ENCODE peak calls at places on chromosomes 4 and X, in five cellular contexts. H is uterus, X is ovary, J is Peyer's patch, K is thyroid gland. I is an unnamed sample.

GRCh38 chrX:38641197-38641596 is 79.9 kb downstream of the TSPAN7 start:
- DNase-seq in J (no peak), H (no peak), X (no peak), K (no peak), I (no peak)

GRCh38 chrX:107448625-107449468 is 605 bp upstream of the FRMPD3 start:
- DNase-seq in J (no peak), K (peak; percentile 51), H (peak; percentile 13), X (peak; percentile 46), I (no peak)

GRCh38 chr4:71268156-71268555 is 70.7 kb upstream of the SLC4A4 start:
- DNase-seq in X (no peak), H (no peak), J (no peak), K (no peak), I (no peak)

GRCh38 chr4:186798951-186799659 is 75.4 kb upstream of the FAT1 start:
- DNase-seq in J (no peak), X (no peak), H (no peak), K (no peak), I (no peak)

GRCh38 chrX:44748014-44748413 is 95.8 kb upstream of the DUSP21 start:
- DNase-seq in H (no peak), J (no peak), K (no peak), X (no peak), I (no peak)

GRCh38 chr4:151486166-151486565 is 77.2 kb downstream of the FHIP1A start:
- DNase-seq in H (no peak), X (no peak), K (no peak), J (no peak), I (no peak)

GRCh38 chrX:150007356-150007755 is 69.1 kb upstream of the EOLA2 start:
- DNase-seq in K (no peak), J (no peak), X (no peak), H (no peak), I (no peak)

GRCh38 chr4:86449746-86450145 is 89.9 kb upstream of the MAPK10 start:
- DNase-seq in J (no peak), H (no peak), X (no peak), K (no peak), I (no peak)

GRCh38 chr4:108322497-108322896 is 153.8 kb upstream of the LEF1 start:
- DNase-seq in X (no peak), J (no peak), H (no peak), K (no peak), I (no peak)

GRCh38 chrX:115038406-115038805 is 21.0 kb upstream of the IL13RA2 start:
- DNase-seq in H (no peak), J (no peak), X (no peak), K (no peak), I (no peak)

GRCh38 chrX:86148594-86148993 is 343 bp downstream of the DACH2 start:
- DNase-seq in K (no peak), X (no peak), J (no peak), H (no peak), I (no peak)

GRCh38 chr4:102497986-102498385 is 3.2 kb upstream of the NFKB1 start:
- DNase-seq in H (no peak), J (no peak), K (no peak), X (no peak), I (no peak)

GRCh38 chr4:8238061-8238511 is 31.5 kb upstream of the HTRA3 start:
- DNase-seq in X (no peak), H (no peak), J (peak; percentile 78), K (no peak), I (no peak)

GRCh38 chr4:173652283-173652931 is 122.4 kb upstream of the HAND2 start:
- DNase-seq in X (no peak), K (no peak), H (peak; percentile 52), J (no peak), I (no peak)

GRCh38 chr4:180951312-180951711 is 1291.9 kb upstream of the TENM3 start:
- DNase-seq in X (no peak), K (no peak), H (no peak), J (no peak), I (no peak)

GRCh38 chrX:151396042-151396826 is 772 bp upstream of the VMA21 start:
- DNase-seq in X (peak; percentile 33), K (peak; percentile 12), J (peak; percentile 45), H (no peak), I (peak; percentile 48)

GRCh38 chr4:162791321-162791720 is 375.4 kb downstream of the NAF1 start:
- DNase-seq in J (no peak), X (no peak), K (no peak), H (no peak), I (no peak)

GRCh38 chrX:3699841-3700381 is 13.5 kb downstream of the PRKX start:
- DNase-seq in K (no peak), H (no peak), J (no peak), X (no peak), I (no peak)

GRCh38 chr4:71774136-71774535 is 9.7 kb downstream of the GC start:
- DNase-seq in J (no peak), K (no peak), H (no peak), X (no peak), I (no peak)

GRCh38 chrX:108022491-108023089 is 22.3 kb upstream of the VSIG1 start:
- DNase-seq in J (no peak), K (no peak), H (no peak), X (no peak), I (no peak)

GRCh38 chr4:10581022-10581421 is 103.5 kb downstream of the CLNK start:
- DNase-seq in K (no peak), H (no peak), J (no peak), X (no peak), I (no peak)

GRCh38 chrX:118530537-118530936 is 34.9 kb downstream of the DOCK11 start:
- DNase-seq in K (no peak), J (no peak), H (no peak), X (no peak), I (no peak)

GRCh38 chr4:83128235-83128929 is 13.9 kb upstream of the PLAC8 start:
- DNase-seq in H (no peak), K (no peak), J (no peak), X (no peak), I (no peak)

GRCh38 chrX:123626962-123627361 is 105.9 kb downstream of the THOC2 start:
- DNase-seq in J (no peak), H (no peak), X (no peak), K (no peak), I (no peak)

GRCh38 chr4:159045321-159045720 is 57.6 kb upstream of the RAPGEF2 start:
- DNase-seq in X (no peak), K (no peak), J (no peak), H (no peak), I (no peak)
- TF ChIP-seq POLR2A in X (no peak), K (no peak), J (no peak), H (no peak), I (no peak)

GRCh38 chr4:4477391-4477790 is 64.5 kb downstream of the STX18 start:
- DNase-seq in H (no peak), J (no peak), X (no peak), K (no peak), I (no peak)
- H3K27ac ChIP-seq in H (no peak overlapping the region), J (no peak overlapping the region), X (no peak overlapping the region), K (no peak overlapping the region), I (no peak overlapping the region)

GRCh38 chr4:156970501-156971167 is 965 bp downstream of the PDGFC start:
- DNase-seq in K (peak; percentile 68), J (no peak), X (peak; percentile 73), H (peak; percentile 62), I (peak; percentile 66)

GRCh38 chr4:156972370-156972980 is 876 bp upstream of the PDGFC start:
- DNase-seq in J (no peak), K (no peak), X (no peak), H (no peak), I (no peak)

GRCh38 chr4:156971168-156971601 is 414 bp downstream of the PDGFC start:
- DNase-seq in X (peak; percentile 61), J (no peak), H (peak; percentile 57), K (peak; percentile 68), I (no peak)

GRCh38 chr4:156974264-156974663 is 2.7 kb upstream of the PDGFC start:
- DNase-seq in J (no peak), K (no peak), X (no peak), H (no peak), I (no peak)

DNA sequence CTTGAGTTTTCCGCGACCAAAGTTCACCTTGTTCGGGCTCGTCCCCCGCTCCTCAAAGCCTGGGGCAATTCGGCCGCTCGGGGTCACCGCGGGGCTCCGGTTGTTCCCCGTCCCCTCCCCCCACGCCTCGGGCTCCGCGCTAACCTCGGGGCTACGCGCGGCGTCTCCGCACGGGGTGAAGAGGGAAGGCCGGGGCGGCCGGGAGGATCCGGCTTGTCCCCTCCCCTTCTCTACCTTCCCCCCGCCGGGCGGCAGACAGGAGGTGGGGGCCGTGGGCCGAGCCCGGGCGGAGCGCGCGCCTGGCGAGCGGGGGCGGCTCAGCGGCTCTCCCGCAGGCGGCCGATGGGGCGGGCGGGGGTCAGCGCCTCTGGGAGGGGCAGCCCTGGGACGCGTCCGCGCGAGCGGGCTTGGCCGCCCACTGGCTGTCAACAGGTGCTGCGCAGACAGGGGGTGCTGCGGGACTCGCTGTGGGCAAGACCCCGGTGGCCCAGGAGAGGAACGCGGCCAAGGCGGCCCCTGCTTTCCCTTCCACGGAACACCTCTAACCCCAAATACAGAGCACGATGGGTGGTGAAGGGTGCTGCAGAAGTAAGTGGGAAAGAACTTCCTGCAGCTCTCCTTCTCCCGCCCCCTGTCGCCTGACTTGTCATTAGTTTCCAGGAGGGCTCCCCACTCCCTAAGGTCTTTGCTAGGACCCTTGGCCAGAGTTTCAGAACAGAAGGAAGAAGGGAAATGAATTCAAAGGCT is at the start of gene PDGFC:
- DNase-seq in K (peak; percentile 89), X (peak; percentile 87), H (peak; percentile 82), J (no peak), I (peak; percentile 53)
- TF ChIP-seq POLR2A in K (peak; percentile 82), X (peak; percentile 24), H (peak; percentile 75), J (no peak), I (no peak)

GRCh38 chrX:50594788-50595187 is 124.2 kb upstream of the DGKK start:
- DNase-seq in J (no peak), H (no peak), X (no peak), K (no peak), I (no peak)

GRCh38 chrX:50596056-50596455 is 125.4 kb upstream of the DGKK start:
- DNase-seq in K (no peak), H (no peak), X (no peak), J (no peak), I (no peak)
- H3K27ac ChIP-seq in K (no peak overlapping the region), H (no peak overlapping the region), X (no peak overlapping the region), J (no peak overlapping the region), I (no peak overlapping the region)

GRCh38 chr4:81471361-81472248 is at the start of gene RASGEF1B:
- DNase-seq in H (peak; percentile 79), J (peak; percentile 92), X (peak; percentile 84), K (peak; percentile 93), I (peak; percentile 79)
- TF ChIP-seq POLR2A in H (peak; percentile 61), J (peak; percentile 64), X (peak; percentile 56), K (peak; percentile 79), I (peak; percentile 56)

I was measured in breast epithelium.